ENCODE peak calls at places on chromosomes 12 and 14, in eight cellular contexts. A, D, C, S, T, Q, G and U are unnamed samples.

GRCh38 chr14:37501877-37502276 is 93.2 kb downstream of the FOXA1 start:
- DNase-seq in A (no peak), D (no peak), C (no peak), S (no peak), T (no peak), Q (no peak), G (no peak), U (no peak)

GRCh38 chr12:54383041-54383609 is 1.4 kb downstream of the ZNF385A start:
- DNase-seq in A (no peak), D (no peak), C (peak), S (peak), T (no peak), Q (no peak), G (peak), U (no peak)

GRCh38 chr14:105894125-105894977 is 368.0 kb downstream of the TMEM121 start:
- DNase-seq in A (no peak), D (no peak), C (no peak), S (no peak), T (peak), Q (no peak), G (no peak), U (no peak)

GRCh38 chr14:35339761-35340406 is 47.7 kb downstream of the PSMA6 start:
- DNase-seq in A (no peak), D (no peak), C (no peak), S (no peak), T (peak), Q (no peak), G (no peak), U (no peak)

GRCh38 chr14:55180434-55180833 is 11.0 kb downstream of the DLGAP5 start:
- DNase-seq in A (no peak), D (no peak), C (peak), S (no peak), T (no peak), Q (no peak), G (no peak), U (no peak)

GRCh38 chr12:54220567-54220966 is 31.8 kb upstream of the SMUG1 start:
- DNase-seq in A (no peak), D (no peak), C (no peak), S (no peak), T (no peak), Q (no peak), G (no peak), U (no peak)

GRCh38 chr12:2455410-2455809 is 339.4 kb upstream of the FKBP4 start:
- DNase-seq in A (no peak), D (no peak), C (no peak), S (no peak), T (no peak), Q (no peak), G (no peak), U (no peak)

GRCh38 chr12:49980501-49981158 is 7.9 kb downstream of the AQP6 start:
- DNase-seq in A (no peak), D (no peak), C (no peak), S (no peak), T (no peak), Q (no peak), G (no peak), U (no peak)

GRCh38 chr12:62575036-62575435 is 108.4 kb downstream of the MON2 start:
- DNase-seq in A (no peak), D (no peak), C (no peak), S (no peak), T (no peak), Q (no peak), G (no peak), U (no peak)

GRCh38 chr14:43872752-43873655 is 634.1 kb downstream of the FSCB start:
- DNase-seq in A (no peak), D (no peak), C (no peak), S (no peak), T (no peak), Q (no peak), G (no peak), U (no peak)

GRCh38 chr12:91538418-91538817 is 355.8 kb upstream of the DCN start:
- DNase-seq in A (no peak), D (no peak), C (no peak), S (no peak), T (no peak), Q (no peak), G (no peak), U (no peak)

GRCh38 chr12:47844264-47845020 is 24.7 kb upstream of the HDAC7 start:
- DNase-seq in A (no peak), D (no peak), C (no peak), S (no peak), T (no peak), Q (no peak), G (no peak), U (no peak)

GRCh38 chr14:54362759-54363437 is 33.9 kb upstream of the CDKN3 start:
- DNase-seq in A (no peak), D (no peak), C (no peak), S (no peak), T (no peak), Q (no peak), G (no peak), U (no peak)

GRCh38 chr14:103427485-103428443 is 42.5 kb downstream of the MARK3 start:
- DNase-seq in A (no peak), D (no peak), C (peak), S (no peak), T (no peak), Q (peak), G (peak), U (no peak)

GRCh38 chr14:51035611-51036192 is 59.2 kb downstream of the TRIM9 start:
- DNase-seq in A (no peak), D (no peak), C (peak), S (no peak), T (no peak), Q (no peak), G (no peak), U (no peak)

GRCh38 chr12:25692115-25693035 is 139.3 kb upstream of the LMNTD1 start:
- DNase-seq in A (no peak), D (no peak), C (no peak), S (no peak), T (no peak), Q (no peak), G (no peak), U (no peak)

GRCh38 chr14:41973178-41973577 is 366.5 kb downstream of the LRFN5 start:
- DNase-seq in A (no peak), D (no peak), C (no peak), S (no peak), T (no peak), Q (no peak), G (no peak), U (no peak)

GRCh38 chr14:41785696-41786095 is 179.0 kb downstream of the LRFN5 start:
- DNase-seq in A (no peak), D (no peak), C (no peak), S (no peak), T (no peak), Q (no peak), G (no peak), U (no peak)

GRCh38 chr14:37584211-37585100 is 10.6 kb downstream of the FOXA1 start:
- DNase-seq in A (no peak), D (no peak), C (no peak), S (no peak), T (peak), Q (no peak), G (no peak), U (no peak)

GRCh38 chr12:14410177-14410576 is 44.7 kb downstream of the ATF7IP start:
- DNase-seq in A (no peak), D (no peak), C (peak), S (no peak), T (no peak), Q (no peak), G (no peak), U (no peak)

GRCh38 chr12:67598598-67598997 is 49.9 kb upstream of the DYRK2 start:
- DNase-seq in A (no peak), D (no peak), C (no peak), S (no peak), T (no peak), Q (no peak), G (no peak), U (no peak)

GRCh38 chr12:44696542-44696941 is 179.6 kb downstream of the NELL2 start:
- DNase-seq in A (no peak), D (no peak), C (no peak), S (no peak), T (no peak), Q (no peak), G (no peak), U (no peak)

GRCh38 chr12:129839679-129840078 is 64.1 kb downstream of the TMEM132D start:
- DNase-seq in A (no peak), D (no peak), C (no peak), S (no peak), T (no peak), Q (no peak), G (no peak), U (no peak)

GRCh38 chr12:56928262-56928661 is 5.9 kb downstream of the SDR9C7 start:
- DNase-seq in A (no peak), D (no peak), C (no peak), S (no peak), T (no peak), Q (no peak), G (no peak), U (no peak)

GRCh38 chr12:51242150-51242549 is 3.5 kb downstream of the DAZAP2 start:
- DNase-seq in A (no peak), D (no peak), C (no peak), S (no peak), T (no peak), Q (no peak), G (no peak), U (no peak)

GRCh38 chr12:13950502-13950901 is 30.9 kb downstream of the GRIN2B start:
- DNase-seq in A (no peak), D (no peak), C (no peak), S (no peak), T (no peak), Q (no peak), G (no peak), U (no peak)

GRCh38 chr14:20400965-20401593 is 12.2 kb downstream of the TEP1 start:
- DNase-seq in A (no peak), D (no peak), C (peak), S (no peak), T (no peak), Q (no peak), G (no peak), U (no peak)

GRCh38 chr12:15208140-15208539 is 13.1 kb downstream of the RERG start:
- DNase-seq in A (no peak), D (no peak), C (no peak), S (no peak), T (no peak), Q (no peak), G (no peak), U (no peak)

GRCh38 chr12:6766651-6767300 is 613 bp downstream of the PTMS start:
- DNase-seq in A (peak), D (peak), C (peak), S (peak), T (peak), Q (peak), G (no peak), U (no peak)

GRCh38 chr14:37594916-37595808 is at the start of the genes FOXA1 and TTC6:
- DNase-seq in A (no peak), D (no peak), C (peak), S (no peak), T (peak), Q (no peak), G (no peak), U (no peak)